ENCODE peak calls at places on chromosomes 3 and 15, in five cellular contexts. N is T-cell; Q is C1 segment of cervical spinal cord; H is stimulated activated CD8-positive, alpha-beta memory T cell treated with anti-CD3 and anti-CD28 coated beads, Interleukin-7, amount 100 ng/mL, for 48 hours; S is esophagus squamous epithelium. C is an unnamed sample.

GRCh38 chr3:1883489-1883888 is 215.2 kb upstream of the CNTN4 start:
- DNase-seq in N (no peak), Q (no peak), H (no peak), S (no peak), C (no peak)

GRCh38 chr3:160485931-160486330 is 36.3 kb upstream of the TRIM59 start:
- DNase-seq in N (no peak), Q (no peak), H (no peak), S (no peak), C (no peak)

GRCh38 chr15:99614749-99615288 is 49.0 kb downstream of the MEF2A start:
- DNase-seq in N (no peak), Q (no peak), H (no peak), S (no peak), C (no peak)

GRCh38 chr3:46778101-46778500 is 60.4 kb upstream of the PRSS50 start:
- DNase-seq in N (no peak), Q (no peak), H (no peak), S (no peak), C (no peak)

GRCh38 chr15:22241451-22241850 is 161.1 kb downstream of the OR4M2 start:
- DNase-seq in N (no peak), Q (no peak), H (no peak), S (no peak), C (no peak)

GRCh38 chr15:50685191-50685975 is 1.2 kb downstream of the TRPM7 start:
- DNase-seq in N (no peak), Q (no peak), H (no peak), S (no peak), C (no peak)

GRCh38 chr15:70141376-70142071 is 43.8 kb upstream of the TLE3 start:
- DNase-seq in N (no peak), Q (no peak), H (no peak), S (no peak), C (no peak)

GRCh38 chr3:115512565-115513410 is 110.5 kb upstream of the GAP43 start:
- DNase-seq in N (no peak), Q (peak), H (no peak), S (no peak), C (no peak)

GRCh38 chr15:44726568-44727461 is 9.5 kb upstream of the TRIM69 start:
- DNase-seq in N (peak), Q (no peak), H (peak), S (peak), C (no peak)

GRCh38 chr15:51192560-51193280 is 98.0 kb upstream of the TNFAIP8L3 start:
- DNase-seq in N (peak), Q (peak), H (peak), S (peak), C (peak)

GRCh38 chr3:6516143-6516542 is 344.8 kb upstream of the GRM7 start:
- DNase-seq in N (no peak), Q (no peak), H (no peak), S (no peak), C (no peak)

GRCh38 chr3:5053021-5053831 is 68.9 kb upstream of the ARL8B start:
- DNase-seq in N (no peak), Q (no peak), H (no peak), S (no peak), C (no peak)

GRCh38 chr3:194301730-194302129 is 49.4 kb downstream of the CPN2 start:
- DNase-seq in N (no peak), Q (no peak), H (no peak), S (no peak), C (no peak)

GRCh38 chr15:55709458-55709857 is 33.5 kb downstream of the PRTG start:
- DNase-seq in N (no peak), Q (no peak), H (no peak), S (no peak), C (no peak)